ENCODE peak calls at places on chromosomes 16 and 17, in six cellular contexts. One of them, this sample, is unnamed.

GRCh38 chr17:75010683-75011406 is 1.6 kb upstream of the MRPL58 start:
- DNase-seq in iPS-NIHi11: peak; percentile 32
- DNase-seq in stimulated activated CD4-positive, alpha-beta T cell treated with anti-CD3 and anti-CD28 coated beads, Interleukin-12 subunit alpha, Interleukin-12 subunit beta, amount 100 ng/mL, for 4 hours: no peak
- DNase-seq in cardiac muscle cell: no peak
- DNase-seq in lower lobe of right lung: no peak
- DNase-seq in fibroblast of lung: peak; percentile 42
- DNase-seq in this sample: peak; percentile 18

GRCh38 chr17:50055055-50055425 is 870 bp upstream of the ITGA3 start:
- DNase-seq in iPS-NIHi11: peak; percentile 65
- DNase-seq in lower lobe of right lung: peak; percentile 86
- DNase-seq in stimulated activated CD4-positive, alpha-beta T cell treated with anti-CD3 and anti-CD28 coated beads, Interleukin-12 subunit alpha, Interleukin-12 subunit beta, amount 100 ng/mL, for 4 hours: no peak
- DNase-seq in cardiac muscle cell: peak; percentile 47
- DNase-seq in fibroblast of lung: no peak
- DNase-seq in this sample: no peak

GRCh38 chr17:80117491-80118401 is 16.4 kb downstream of the GAA start:
- DNase-seq in stimulated activated CD4-positive, alpha-beta T cell treated with anti-CD3 and anti-CD28 coated beads, Interleukin-12 subunit alpha, Interleukin-12 subunit beta, amount 100 ng/mL, for 4 hours: no peak
- DNase-seq in lower lobe of right lung: no peak
- DNase-seq in iPS-NIHi11: no peak
- DNase-seq in cardiac muscle cell: no peak
- DNase-seq in fibroblast of lung: no peak
- DNase-seq in this sample: no peak

GRCh38 chr16:69435977-69436729 is 11.7 kb downstream of the CYB5B start:
- DNase-seq in lower lobe of right lung: no peak
- DNase-seq in stimulated activated CD4-positive, alpha-beta T cell treated with anti-CD3 and anti-CD28 coated beads, Interleukin-12 subunit alpha, Interleukin-12 subunit beta, amount 100 ng/mL, for 4 hours: no peak
- DNase-seq in iPS-NIHi11: no peak
- DNase-seq in fibroblast of lung: no peak
- DNase-seq in cardiac muscle cell: peak; percentile 14
- DNase-seq in this sample: no peak

GRCh38 chr17:43581130-43581529 is 35.0 kb upstream of the ETV4 start:
- DNase-seq in iPS-NIHi11: no peak
- DNase-seq in lower lobe of right lung: no peak
- DNase-seq in stimulated activated CD4-positive, alpha-beta T cell treated with anti-CD3 and anti-CD28 coated beads, Interleukin-12 subunit alpha, Interleukin-12 subunit beta, amount 100 ng/mL, for 4 hours: no peak
- DNase-seq in cardiac muscle cell: no peak
- DNase-seq in fibroblast of lung: no peak
- DNase-seq in this sample: no peak

GRCh38 chr17:35890774-35891155 is 10.6 kb upstream of the CCL5 start:
- DNase-seq in fibroblast of lung: no peak
- DNase-seq in iPS-NIHi11: peak; percentile 44
- DNase-seq in lower lobe of right lung: no peak
- DNase-seq in cardiac muscle cell: no peak
- DNase-seq in stimulated activated CD4-positive, alpha-beta T cell treated with anti-CD3 and anti-CD28 coated beads, Interleukin-12 subunit alpha, Interleukin-12 subunit beta, amount 100 ng/mL, for 4 hours: no peak
- DNase-seq in this sample: peak; percentile 79

GRCh38 chr16:85690469-85691064 is 1.8 kb upstream of the GINS2 start:
- DNase-seq in iPS-NIHi11: no peak
- DNase-seq in fibroblast of lung: no peak
- DNase-seq in cardiac muscle cell: no peak
- DNase-seq in lower lobe of right lung: no peak
- DNase-seq in stimulated activated CD4-positive, alpha-beta T cell treated with anti-CD3 and anti-CD28 coated beads, Interleukin-12 subunit alpha, Interleukin-12 subunit beta, amount 100 ng/mL, for 4 hours: no peak
- DNase-seq in this sample: no peak

GRCh38 chr17:74353446-74354060 is 8.1 kb downstream of the BTBD17 start:
- DNase-seq in iPS-NIHi11: no peak
- DNase-seq in stimulated activated CD4-positive, alpha-beta T cell treated with anti-CD3 and anti-CD28 coated beads, Interleukin-12 subunit alpha, Interleukin-12 subunit beta, amount 100 ng/mL, for 4 hours: no peak
- DNase-seq in fibroblast of lung: no peak
- DNase-seq in cardiac muscle cell: no peak
- DNase-seq in lower lobe of right lung: no peak
- DNase-seq in this sample: no peak

GRCh38 chr17:45299311-45299710 is 17.5 kb downstream of the MAP3K14 start:
- DNase-seq in stimulated activated CD4-positive, alpha-beta T cell treated with anti-CD3 and anti-CD28 coated beads, Interleukin-12 subunit alpha, Interleukin-12 subunit beta, amount 100 ng/mL, for 4 hours: no peak
- DNase-seq in fibroblast of lung: no peak
- DNase-seq in iPS-NIHi11: no peak
- DNase-seq in lower lobe of right lung: no peak
- DNase-seq in cardiac muscle cell: peak; percentile 61
- DNase-seq in this sample: no peak

GRCh38 chr17:79749156-79749815 is 18.5 kb downstream of the ENPP7 start:
- DNase-seq in lower lobe of right lung: no peak
- DNase-seq in fibroblast of lung: peak; percentile 74
- DNase-seq in iPS-NIHi11: no peak
- DNase-seq in cardiac muscle cell: no peak
- DNase-seq in stimulated activated CD4-positive, alpha-beta T cell treated with anti-CD3 and anti-CD28 coated beads, Interleukin-12 subunit alpha, Interleukin-12 subunit beta, amount 100 ng/mL, for 4 hours: no peak
- DNase-seq in this sample: no peak

This sample was measured in stimulated activated naive CD8-positive, alpha-beta T cell treated with anti-CD3 and anti-CD28 coated beads, Interleukin-15, amount 100 ng/mL, for 72 hours.